ENCODE peak calls at places on chromosome 1, in six cellular contexts. One of them, this sample, is unnamed.

GRCh38 chr1:162276493-162276892 is 100.2 kb downstream of the SPATA46 start:
- DNase-seq in sciatic nerve: no peak
- DNase-seq in OCI-LY7: peak
- DNase-seq in dermis blood vessel endothelial cell: peak
- DNase-seq in iris pigment epithelial cell: peak
- DNase-seq in stimulated activated CD8-positive, alpha-beta memory T cell treated with anti-CD3 and anti-CD28 coated beads, Interleukin-4, amount 100 ng/mL, for 4 hours: no peak
- DNase-seq in this sample: no peak

GRCh38 chr1:108843390-108844188 is 13.3 kb downstream of the AKNAD1 start:
- DNase-seq in sciatic nerve: no peak
- DNase-seq in iris pigment epithelial cell: no peak
- DNase-seq in OCI-LY7: no peak
- DNase-seq in dermis blood vessel endothelial cell: no peak
- DNase-seq in stimulated activated CD8-positive, alpha-beta memory T cell treated with anti-CD3 and anti-CD28 coated beads, Interleukin-4, amount 100 ng/mL, for 4 hours: no peak
- DNase-seq in this sample: no peak

GRCh38 chr1:20729155-20729931 is 3.2 kb downstream of the SH2D5 start:
- DNase-seq in sciatic nerve: peak
- DNase-seq in iris pigment epithelial cell: no peak
- DNase-seq in stimulated activated CD8-positive, alpha-beta memory T cell treated with anti-CD3 and anti-CD28 coated beads, Interleukin-4, amount 100 ng/mL, for 4 hours: no peak
- DNase-seq in dermis blood vessel endothelial cell: no peak
- DNase-seq in OCI-LY7: no peak
- DNase-seq in this sample: no peak

GRCh38 chr1:7199077-7199779 is 414.0 kb downstream of the CAMTA1 start:
- DNase-seq in dermis blood vessel endothelial cell: no peak
- DNase-seq in iris pigment epithelial cell: no peak
- DNase-seq in OCI-LY7: no peak
- DNase-seq in stimulated activated CD8-positive, alpha-beta memory T cell treated with anti-CD3 and anti-CD28 coated beads, Interleukin-4, amount 100 ng/mL, for 4 hours: no peak
- DNase-seq in sciatic nerve: no peak
- DNase-seq in this sample: no peak

GRCh38 chr1:194387531-194387930 is 1201.1 kb upstream of the B3GALT2 start:
- DNase-seq in stimulated activated CD8-positive, alpha-beta memory T cell treated with anti-CD3 and anti-CD28 coated beads, Interleukin-4, amount 100 ng/mL, for 4 hours: no peak
- DNase-seq in iris pigment epithelial cell: no peak
- DNase-seq in sciatic nerve: no peak
- DNase-seq in OCI-LY7: no peak
- DNase-seq in dermis blood vessel endothelial cell: no peak
- DNase-seq in this sample: no peak

GRCh38 chr1:148367596-148367995 is 115.5 kb downstream of the PPIAL4G start:
- DNase-seq in dermis blood vessel endothelial cell: no peak
- DNase-seq in stimulated activated CD8-positive, alpha-beta memory T cell treated with anti-CD3 and anti-CD28 coated beads, Interleukin-4, amount 100 ng/mL, for 4 hours: no peak
- DNase-seq in iris pigment epithelial cell: no peak
- DNase-seq in sciatic nerve: no peak
- DNase-seq in OCI-LY7: no peak
- DNase-seq in this sample: no peak

GRCh38 chr1:91026777-91027176 is 4.9 kb upstream of the ZNF644 start:
- DNase-seq in OCI-LY7: no peak
- DNase-seq in iris pigment epithelial cell: peak
- DNase-seq in dermis blood vessel endothelial cell: peak
- DNase-seq in stimulated activated CD8-positive, alpha-beta memory T cell treated with anti-CD3 and anti-CD28 coated beads, Interleukin-4, amount 100 ng/mL, for 4 hours: no peak
- DNase-seq in sciatic nerve: no peak
- DNase-seq in this sample: no peak

GRCh38 chr1:78092686-78093085 is 46.9 kb downstream of the GIPC2 start:
- DNase-seq in stimulated activated CD8-positive, alpha-beta memory T cell treated with anti-CD3 and anti-CD28 coated beads, Interleukin-4, amount 100 ng/mL, for 4 hours: no peak
- DNase-seq in sciatic nerve: no peak
- DNase-seq in iris pigment epithelial cell: peak
- DNase-seq in OCI-LY7: no peak
- DNase-seq in dermis blood vessel endothelial cell: no peak
- DNase-seq in this sample: no peak

GRCh38 chr1:50700226-50701020 is 259.6 kb downstream of the FAF1 start:
- DNase-seq in dermis blood vessel endothelial cell: no peak
- DNase-seq in sciatic nerve: no peak
- DNase-seq in OCI-LY7: no peak
- DNase-seq in stimulated activated CD8-positive, alpha-beta memory T cell treated with anti-CD3 and anti-CD28 coated beads, Interleukin-4, amount 100 ng/mL, for 4 hours: no peak
- DNase-seq in iris pigment epithelial cell: peak
- DNase-seq in this sample: no peak

GRCh38 chr1:111948209-111949131 is 41.0 kb downstream of the KCND3 start:
- DNase-seq in iris pigment epithelial cell: no peak
- DNase-seq in dermis blood vessel endothelial cell: no peak
- DNase-seq in stimulated activated CD8-positive, alpha-beta memory T cell treated with anti-CD3 and anti-CD28 coated beads, Interleukin-4, amount 100 ng/mL, for 4 hours: no peak
- DNase-seq in sciatic nerve: no peak
- DNase-seq in OCI-LY7: no peak
- DNase-seq in this sample: no peak

GRCh38 chr1:29417558-29417858 is 181.2 kb downstream of the PTPRU start:
- DNase-seq in dermis blood vessel endothelial cell: no peak
- DNase-seq in OCI-LY7: no peak
- DNase-seq in iris pigment epithelial cell: no peak
- DNase-seq in sciatic nerve: no peak
- DNase-seq in stimulated activated CD8-positive, alpha-beta memory T cell treated with anti-CD3 and anti-CD28 coated beads, Interleukin-4, amount 100 ng/mL, for 4 hours: no peak
- DNase-seq in this sample: no peak

GRCh38 chr1:46418976-46419375 is 24.9 kb downstream of the FAAH start:
- DNase-seq in iris pigment epithelial cell: no peak
- DNase-seq in OCI-LY7: no peak
- DNase-seq in stimulated activated CD8-positive, alpha-beta memory T cell treated with anti-CD3 and anti-CD28 coated beads, Interleukin-4, amount 100 ng/mL, for 4 hours: no peak
- DNase-seq in sciatic nerve: no peak
- DNase-seq in dermis blood vessel endothelial cell: no peak
- DNase-seq in this sample: no peak

GRCh38 chr1:26555550-26555981 is 26.0 kb downstream of the RPS6KA1 start:
- DNase-seq in stimulated activated CD8-positive, alpha-beta memory T cell treated with anti-CD3 and anti-CD28 coated beads, Interleukin-4, amount 100 ng/mL, for 4 hours: no peak
- DNase-seq in iris pigment epithelial cell: no peak
- DNase-seq in dermis blood vessel endothelial cell: no peak
- DNase-seq in OCI-LY7: no peak
- DNase-seq in sciatic nerve: no peak
- DNase-seq in this sample: no peak

GRCh38 chr1:229218612-229219025 is 52.3 kb upstream of the RAB4A start:
- DNase-seq in sciatic nerve: no peak
- DNase-seq in dermis blood vessel endothelial cell: no peak
- DNase-seq in OCI-LY7: no peak
- DNase-seq in iris pigment epithelial cell: no peak
- DNase-seq in stimulated activated CD8-positive, alpha-beta memory T cell treated with anti-CD3 and anti-CD28 coated beads, Interleukin-4, amount 100 ng/mL, for 4 hours: no peak
- DNase-seq in this sample: no peak

GRCh38 chr1:227759345-227760300 is 24.4 kb downstream of the SNAP47 start:
- DNase-seq in iris pigment epithelial cell: peak
- DNase-seq in OCI-LY7: no peak
- DNase-seq in sciatic nerve: no peak
- DNase-seq in dermis blood vessel endothelial cell: peak
- DNase-seq in stimulated activated CD8-positive, alpha-beta memory T cell treated with anti-CD3 and anti-CD28 coated beads, Interleukin-4, amount 100 ng/mL, for 4 hours: no peak
- DNase-seq in this sample: no peak

GRCh38 chr1:224432672-224433040 is 1.9 kb downstream of the WDR26 start:
- DNase-seq in dermis blood vessel endothelial cell: peak
- DNase-seq in OCI-LY7: peak
- DNase-seq in stimulated activated CD8-positive, alpha-beta memory T cell treated with anti-CD3 and anti-CD28 coated beads, Interleukin-4, amount 100 ng/mL, for 4 hours: no peak
- DNase-seq in sciatic nerve: no peak
- DNase-seq in iris pigment epithelial cell: peak
- DNase-seq in this sample: no peak

GRCh38 chr1:164611754-164612642 is 53.0 kb downstream of the PBX1 start:
- DNase-seq in dermis blood vessel endothelial cell: peak
- DNase-seq in stimulated activated CD8-positive, alpha-beta memory T cell treated with anti-CD3 and anti-CD28 coated beads, Interleukin-4, amount 100 ng/mL, for 4 hours: no peak
- DNase-seq in iris pigment epithelial cell: peak
- DNase-seq in OCI-LY7: no peak
- DNase-seq in sciatic nerve: no peak
- DNase-seq in this sample: no peak

GRCh38 chr1:27145934-27146354 is 9.0 kb downstream of the SLC9A1 start:
- DNase-seq in dermis blood vessel endothelial cell: no peak
- DNase-seq in sciatic nerve: no peak
- DNase-seq in iris pigment epithelial cell: peak
- DNase-seq in OCI-LY7: no peak
- DNase-seq in stimulated activated CD8-positive, alpha-beta memory T cell treated with anti-CD3 and anti-CD28 coated beads, Interleukin-4, amount 100 ng/mL, for 4 hours: no peak
- DNase-seq in this sample: no peak

GRCh38 chr1:64986903-64987871 is 20.8 kb upstream of the JAK1 start:
- DNase-seq in OCI-LY7: peak
- DNase-seq in dermis blood vessel endothelial cell: peak
- DNase-seq in iris pigment epithelial cell: peak
- DNase-seq in stimulated activated CD8-positive, alpha-beta memory T cell treated with anti-CD3 and anti-CD28 coated beads, Interleukin-4, amount 100 ng/mL, for 4 hours: no peak
- DNase-seq in sciatic nerve: no peak
- DNase-seq in this sample: no peak

GRCh38 chr1:203477748-203478147 is 2.1 kb downstream of the PRELP start:
- DNase-seq in sciatic nerve: no peak
- DNase-seq in iris pigment epithelial cell: no peak
- DNase-seq in dermis blood vessel endothelial cell: no peak
- DNase-seq in stimulated activated CD8-positive, alpha-beta memory T cell treated with anti-CD3 and anti-CD28 coated beads, Interleukin-4, amount 100 ng/mL, for 4 hours: no peak
- DNase-seq in OCI-LY7: no peak
- DNase-seq in this sample: no peak

GRCh38 chr1:108691886-108692723 is at the start of gene PRPF38B:
- DNase-seq in sciatic nerve: peak
- DNase-seq in OCI-LY7: peak
- DNase-seq in iris pigment epithelial cell: peak
- DNase-seq in stimulated activated CD8-positive, alpha-beta memory T cell treated with anti-CD3 and anti-CD28 coated beads, Interleukin-4, amount 100 ng/mL, for 4 hours: peak
- DNase-seq in dermis blood vessel endothelial cell: peak
- DNase-seq in this sample: peak

GRCh38 chr1:226216056-226216455 is 7.4 kb upstream of the MIXL1 start:
- DNase-seq in iris pigment epithelial cell: no peak
- DNase-seq in dermis blood vessel endothelial cell: no peak
- DNase-seq in stimulated activated CD8-positive, alpha-beta memory T cell treated with anti-CD3 and anti-CD28 coated beads, Interleukin-4, amount 100 ng/mL, for 4 hours: no peak
- DNase-seq in OCI-LY7: no peak
- DNase-seq in sciatic nerve: no peak
- DNase-seq in this sample: no peak

GRCh38 chr1:155909894-155910293 is 1.3 kb downstream of the RIT1 start:
- DNase-seq in OCI-LY7: peak
- DNase-seq in sciatic nerve: no peak
- DNase-seq in iris pigment epithelial cell: peak
- DNase-seq in dermis blood vessel endothelial cell: peak
- DNase-seq in stimulated activated CD8-positive, alpha-beta memory T cell treated with anti-CD3 and anti-CD28 coated beads, Interleukin-4, amount 100 ng/mL, for 4 hours: no peak
- DNase-seq in this sample: no peak

GRCh38 chr1:203425668-203425999 is 50.0 kb upstream of the PRELP start:
- DNase-seq in sciatic nerve: no peak
- DNase-seq in iris pigment epithelial cell: peak
- DNase-seq in dermis blood vessel endothelial cell: peak
- DNase-seq in OCI-LY7: no peak
- DNase-seq in stimulated activated CD8-positive, alpha-beta memory T cell treated with anti-CD3 and anti-CD28 coated beads, Interleukin-4, amount 100 ng/mL, for 4 hours: no peak
- DNase-seq in this sample: no peak

GRCh38 chr1:205354259-205354904 is 2.3 kb downstream of the KLHDC8A start:
- DNase-seq in dermis blood vessel endothelial cell: peak
- DNase-seq in OCI-LY7: peak
- DNase-seq in stimulated activated CD8-positive, alpha-beta memory T cell treated with anti-CD3 and anti-CD28 coated beads, Interleukin-4, amount 100 ng/mL, for 4 hours: peak
- DNase-seq in sciatic nerve: peak
- DNase-seq in iris pigment epithelial cell: peak
- DNase-seq in this sample: peak

GRCh38 chr1:156356875-156357534 is 12.0 kb upstream of the RHBG start:
- DNase-seq in dermis blood vessel endothelial cell: peak
- DNase-seq in sciatic nerve: no peak
- DNase-seq in OCI-LY7: peak
- DNase-seq in iris pigment epithelial cell: no peak
- DNase-seq in stimulated activated CD8-positive, alpha-beta memory T cell treated with anti-CD3 and anti-CD28 coated beads, Interleukin-4, amount 100 ng/mL, for 4 hours: no peak
- DNase-seq in this sample: peak

GRCh38 chr1:107936498-107937481 is 28.2 kb downstream of the VAV3 start:
- DNase-seq in stimulated activated CD8-positive, alpha-beta memory T cell treated with anti-CD3 and anti-CD28 coated beads, Interleukin-4, amount 100 ng/mL, for 4 hours: no peak
- DNase-seq in dermis blood vessel endothelial cell: peak
- DNase-seq in OCI-LY7: peak
- DNase-seq in iris pigment epithelial cell: peak
- DNase-seq in sciatic nerve: no peak
- DNase-seq in this sample: peak

GRCh38 chr1:109983380-109984189 is 980 bp upstream of the AHCYL1 start:
- DNase-seq in iris pigment epithelial cell: no peak
- DNase-seq in sciatic nerve: no peak
- DNase-seq in dermis blood vessel endothelial cell: no peak
- DNase-seq in stimulated activated CD8-positive, alpha-beta memory T cell treated with anti-CD3 and anti-CD28 coated beads, Interleukin-4, amount 100 ng/mL, for 4 hours: no peak
- DNase-seq in OCI-LY7: no peak
- DNase-seq in this sample: no peak

GRCh38 chr1:94701796-94702439 is 118.2 kb upstream of the SLC44A3 start:
- DNase-seq in dermis blood vessel endothelial cell: no peak
- DNase-seq in stimulated activated CD8-positive, alpha-beta memory T cell treated with anti-CD3 and anti-CD28 coated beads, Interleukin-4, amount 100 ng/mL, for 4 hours: no peak
- DNase-seq in iris pigment epithelial cell: no peak
- DNase-seq in sciatic nerve: no peak
- DNase-seq in OCI-LY7: no peak
- DNase-seq in this sample: no peak

GRCh38 chr1:243287652-243288051 is 31.8 kb downstream of the SDCCAG8 start:
- DNase-seq in OCI-LY7: peak
- DNase-seq in iris pigment epithelial cell: peak
- DNase-seq in stimulated activated CD8-positive, alpha-beta memory T cell treated with anti-CD3 and anti-CD28 coated beads, Interleukin-4, amount 100 ng/mL, for 4 hours: no peak
- DNase-seq in dermis blood vessel endothelial cell: peak
- DNase-seq in sciatic nerve: no peak
- DNase-seq in this sample: no peak

GRCh38 chr1:245694476-245695195 is 539.9 kb downstream of the KIF26B start:
- DNase-seq in sciatic nerve: no peak
- DNase-seq in dermis blood vessel endothelial cell: no peak
- DNase-seq in stimulated activated CD8-positive, alpha-beta memory T cell treated with anti-CD3 and anti-CD28 coated beads, Interleukin-4, amount 100 ng/mL, for 4 hours: no peak
- DNase-seq in iris pigment epithelial cell: no peak
- DNase-seq in OCI-LY7: no peak
- DNase-seq in this sample: no peak

GRCh38 chr1:15966081-15966955 is 9.6 kb downstream of the ZBTB17 start:
- DNase-seq in iris pigment epithelial cell: peak
- DNase-seq in dermis blood vessel endothelial cell: peak
- DNase-seq in stimulated activated CD8-positive, alpha-beta memory T cell treated with anti-CD3 and anti-CD28 coated beads, Interleukin-4, amount 100 ng/mL, for 4 hours: peak
- DNase-seq in sciatic nerve: no peak
- DNase-seq in OCI-LY7: peak
- DNase-seq in this sample: peak

GRCh38 chr1:117653732-117654484 is 48.1 kb downstream of the TENT5C start:
- DNase-seq in sciatic nerve: no peak
- DNase-seq in dermis blood vessel endothelial cell: peak
- DNase-seq in stimulated activated CD8-positive, alpha-beta memory T cell treated with anti-CD3 and anti-CD28 coated beads, Interleukin-4, amount 100 ng/mL, for 4 hours: no peak
- DNase-seq in iris pigment epithelial cell: no peak
- DNase-seq in OCI-LY7: no peak
- DNase-seq in this sample: no peak

GRCh38 chr1:165533254-165533653 is 10.5 kb upstream of the LRRC52 start:
- DNase-seq in iris pigment epithelial cell: no peak
- DNase-seq in OCI-LY7: no peak
- DNase-seq in dermis blood vessel endothelial cell: no peak
- DNase-seq in sciatic nerve: no peak
- DNase-seq in stimulated activated CD8-positive, alpha-beta memory T cell treated with anti-CD3 and anti-CD28 coated beads, Interleukin-4, amount 100 ng/mL, for 4 hours: no peak
- DNase-seq in this sample: no peak

GRCh38 chr1:151839457-151840409 is at the start of gene C2CD4D:
- DNase-seq in iris pigment epithelial cell: peak
- DNase-seq in stimulated activated CD8-positive, alpha-beta memory T cell treated with anti-CD3 and anti-CD28 coated beads, Interleukin-4, amount 100 ng/mL, for 4 hours: no peak
- DNase-seq in sciatic nerve: peak
- DNase-seq in OCI-LY7: no peak
- DNase-seq in dermis blood vessel endothelial cell: peak
- DNase-seq in this sample: peak

GRCh38 chr1:53272349-53272748 is 34.0 kb upstream of the MAGOH start:
- DNase-seq in iris pigment epithelial cell: no peak
- DNase-seq in sciatic nerve: no peak
- DNase-seq in dermis blood vessel endothelial cell: no peak
- DNase-seq in stimulated activated CD8-positive, alpha-beta memory T cell treated with anti-CD3 and anti-CD28 coated beads, Interleukin-4, amount 100 ng/mL, for 4 hours: no peak
- DNase-seq in OCI-LY7: no peak
- DNase-seq in this sample: no peak

This sample was measured in effector memory CD8-positive, alpha-beta T cell.